ENCODE peak calls at places on chromosomes 12 and 14, in seven cellular contexts. M, N, A, X, O, B and J are unnamed samples.

GRCh38 chr14:41222581-41222980 is 384.1 kb upstream of the LRFN5 start:
- DNase-seq in O (no peak), B (no peak), X (no peak), A (no peak), N (no peak), M (no peak), J (no peak)

GRCh38 chr12:6778212-6778570 is 5.9 kb downstream of the LAG3 start:
- DNase-seq in O (no peak), X (peak; percentile 24), B (no peak), N (peak; percentile 51), A (no peak), M (no peak), J (no peak)

GRCh38 chr12:128969480-128970055 is 116.3 kb downstream of the GLT1D1 start:
- DNase-seq in M (no peak), B (peak; percentile 66), A (peak; percentile 53), N (no peak), X (no peak), O (no peak), J (peak; percentile 28)

GRCh38 chr14:96252323-96253052 is 3.5 kb upstream of the BDKRB1 start:
- DNase-seq in N (no peak), O (no peak), M (no peak), X (no peak), A (no peak), B (no peak), J (no peak)

GRCh38 chr12:52007158-52007921 is 594 bp downstream of the TAMALIN start:
- DNase-seq in N (no peak), A (no peak), X (no peak), O (no peak), B (peak; percentile 43), M (no peak), J (no peak)

GRCh38 chr14:104115691-104116543 is 22.5 kb upstream of the KIF26A start:
- DNase-seq in B (no peak), A (no peak), M (no peak), X (no peak), O (no peak), N (no peak), J (no peak)

GRCh38 chr12:113831486-113831885 is 134.6 kb downstream of the RBM19 start:
- DNase-seq in O (no peak), B (no peak), N (no peak), A (no peak), X (no peak), M (no peak), J (no peak)

GRCh38 chr14:74619672-74620131 is 7.7 kb upstream of the LTBP2 start:
- DNase-seq in A (no peak), M (peak; percentile 98), O (no peak), B (no peak), X (peak; percentile 88), N (peak; percentile 89), J (no peak)

GRCh38 chr14:75181426-75182062 is 5.1 kb upstream of the TMED10 start:
- DNase-seq in M (no peak), O (no peak), N (no peak), X (no peak), A (no peak), B (no peak), J (no peak)